ENCODE peak calls at places on chromosome 15, in four cellular contexts. One of them, this sample, is unnamed.

GRCh38 chr15:72306211-72306785 is 13.7 kb downstream of the CELF6 start:
- DNase-seq in AG04449: no peak
- DNase-seq in left lung: no peak
- DNase-seq in CD8-positive, alpha-beta T cell: peak
- DNase-seq in this sample: no peak

GRCh38 chr15:59274126-59274970 is 67.7 kb downstream of the LDHAL6B start:
- DNase-seq in AG04449: no peak
- DNase-seq in left lung: no peak
- DNase-seq in CD8-positive, alpha-beta T cell: no peak
- DNase-seq in this sample: no peak

GRCh38 chr15:40336129-40337122 is 4.3 kb downstream of the CCDC9B start:
- DNase-seq in AG04449: no peak
- DNase-seq in left lung: no peak
- DNase-seq in CD8-positive, alpha-beta T cell: no peak
- DNase-seq in this sample: no peak

GRCh38 chr15:44435893-44436667 is 8.7 kb downstream of the CTDSPL2 start:
- DNase-seq in AG04449: no peak
- DNase-seq in left lung: no peak
- DNase-seq in CD8-positive, alpha-beta T cell: no peak
- DNase-seq in this sample: no peak

GRCh38 chr15:61621146-61621545 is 392.0 kb upstream of the RORA start:
- DNase-seq in AG04449: no peak
- DNase-seq in left lung: no peak
- DNase-seq in CD8-positive, alpha-beta T cell: no peak
- DNase-seq in this sample: peak

GRCh38 chr15:101017935-101018849 is 99.0 kb downstream of the LRRK1 start:
- DNase-seq in AG04449: no peak
- DNase-seq in left lung: no peak
- DNase-seq in CD8-positive, alpha-beta T cell: no peak
- DNase-seq in this sample: no peak

GRCh38 chr15:48981941-48982340 is 18.2 kb upstream of the SHC4 start:
- DNase-seq in AG04449: no peak
- DNase-seq in left lung: no peak
- DNase-seq in CD8-positive, alpha-beta T cell: no peak
- DNase-seq in this sample: no peak

GRCh38 chr15:90318591-90318990 is 33.5 kb upstream of the ZNF774 start:
- DNase-seq in AG04449: no peak
- DNase-seq in left lung: no peak
- DNase-seq in CD8-positive, alpha-beta T cell: no peak
- DNase-seq in this sample: no peak

GRCh38 chr15:55937040-55937439 is 56.4 kb downstream of the NEDD4 start:
- DNase-seq in AG04449: no peak
- DNase-seq in left lung: no peak
- DNase-seq in CD8-positive, alpha-beta T cell: no peak
- DNase-seq in this sample: no peak

GRCh38 chr15:58903232-58903631 is 30.2 kb downstream of the SLTM start:
- DNase-seq in AG04449: peak
- DNase-seq in left lung: no peak
- DNase-seq in CD8-positive, alpha-beta T cell: no peak
- DNase-seq in this sample: no peak

GRCh38 chr15:31552482-31553099 is 226.0 kb downstream of the KLF13 start:
- DNase-seq in AG04449: no peak
- DNase-seq in left lung: no peak
- DNase-seq in CD8-positive, alpha-beta T cell: no peak
- DNase-seq in this sample: no peak

GRCh38 chr15:96165775-96166174 is 164.7 kb upstream of the NR2F2 start:
- DNase-seq in AG04449: no peak
- DNase-seq in left lung: no peak
- DNase-seq in CD8-positive, alpha-beta T cell: no peak
- DNase-seq in this sample: no peak

GRCh38 chr15:98504998-98505397 is 143.3 kb upstream of the IGF1R start:
- DNase-seq in AG04449: no peak
- DNase-seq in left lung: no peak
- DNase-seq in CD8-positive, alpha-beta T cell: no peak
- DNase-seq in this sample: no peak

GRCh38 chr15:71201471-71201870 is 86.2 kb downstream of the THSD4 start:
- DNase-seq in AG04449: no peak
- DNase-seq in left lung: peak
- DNase-seq in CD8-positive, alpha-beta T cell: no peak
- DNase-seq in this sample: no peak

GRCh38 chr15:77219846-77220245 is 148.9 kb upstream of the TSPAN3 start:
- DNase-seq in AG04449: no peak
- DNase-seq in left lung: no peak
- DNase-seq in CD8-positive, alpha-beta T cell: no peak
- DNase-seq in this sample: no peak

GRCh38 chr15:29736745-29737023 is 85.6 kb downstream of the TJP1 start:
- DNase-seq in AG04449: no peak
- DNase-seq in left lung: no peak
- DNase-seq in CD8-positive, alpha-beta T cell: no peak
- DNase-seq in this sample: no peak

GRCh38 chr15:89845305-89845893 is 30.7 kb upstream of the ANPEP start:
- DNase-seq in AG04449: peak
- DNase-seq in left lung: no peak
- DNase-seq in CD8-positive, alpha-beta T cell: no peak
- DNase-seq in this sample: no peak

GRCh38 chr15:34810455-34811146 is 15.3 kb upstream of the ACTC1 start:
- DNase-seq in AG04449: peak
- DNase-seq in left lung: no peak
- DNase-seq in CD8-positive, alpha-beta T cell: no peak
- DNase-seq in this sample: no peak

GRCh38 chr15:62306851-62307504 is 141.9 kb upstream of the C2CD4B start:
- DNase-seq in AG04449: peak
- DNase-seq in left lung: peak
- DNase-seq in CD8-positive, alpha-beta T cell: no peak
- DNase-seq in this sample: peak

GRCh38 chr15:26697913-26698312 is 75.0 kb downstream of the GABRB3 start:
- DNase-seq in AG04449: no peak
- DNase-seq in left lung: no peak
- DNase-seq in CD8-positive, alpha-beta T cell: no peak
- DNase-seq in this sample: no peak

GRCh38 chr15:60673918-60674558 is 195.1 kb upstream of the ICE2 start:
- DNase-seq in AG04449: peak
- DNase-seq in left lung: peak
- DNase-seq in CD8-positive, alpha-beta T cell: no peak
- DNase-seq in this sample: no peak

GRCh38 chr15:30827625-30828303 is 76.0 kb upstream of the FAN1 start:
- DNase-seq in AG04449: no peak
- DNase-seq in left lung: no peak
- DNase-seq in CD8-positive, alpha-beta T cell: no peak
- DNase-seq in this sample: no peak

GRCh38 chr15:38564557-38565286 is at the start of gene RASGRP1:
- DNase-seq in AG04449: no peak
- DNase-seq in left lung: peak
- DNase-seq in CD8-positive, alpha-beta T cell: peak
- DNase-seq in this sample: peak

GRCh38 chr15:60635507-60636352 is 156.8 kb upstream of the ICE2 start:
- DNase-seq in AG04449: no peak
- DNase-seq in left lung: no peak
- DNase-seq in CD8-positive, alpha-beta T cell: no peak
- DNase-seq in this sample: no peak

GRCh38 chr15:46450810-46451182 is 816.0 kb downstream of the SQOR start:
- DNase-seq in AG04449: no peak
- DNase-seq in left lung: no peak
- DNase-seq in CD8-positive, alpha-beta T cell: no peak
- DNase-seq in this sample: no peak

GRCh38 chr15:62426387-62426956 is 261.4 kb upstream of the C2CD4B start:
- DNase-seq in AG04449: no peak
- DNase-seq in left lung: no peak
- DNase-seq in CD8-positive, alpha-beta T cell: no peak
- DNase-seq in this sample: no peak

GRCh38 chr15:99407716-99408115 is 156.4 kb downstream of the LRRC28 start:
- DNase-seq in AG04449: no peak
- DNase-seq in left lung: no peak
- DNase-seq in CD8-positive, alpha-beta T cell: no peak
- DNase-seq in this sample: no peak

GRCh38 chr15:47586653-47587224 is 130.6 kb upstream of the SEMA6D start:
- DNase-seq in AG04449: no peak
- DNase-seq in left lung: no peak
- DNase-seq in CD8-positive, alpha-beta T cell: no peak
- DNase-seq in this sample: no peak

GRCh38 chr15:60318236-60318867 is 79.4 kb downstream of the ANXA2 start:
- DNase-seq in AG04449: no peak
- DNase-seq in left lung: no peak
- DNase-seq in CD8-positive, alpha-beta T cell: no peak
- DNase-seq in this sample: no peak

GRCh38 chr15:100785181-100786138 is 94.2 kb upstream of the ALDH1A3 start:
- DNase-seq in AG04449: no peak
- DNase-seq in left lung: no peak
- DNase-seq in CD8-positive, alpha-beta T cell: no peak
- DNase-seq in this sample: peak

GRCh38 chr15:47505712-47506542 is 211.4 kb upstream of the SEMA6D start:
- DNase-seq in AG04449: peak
- DNase-seq in left lung: no peak
- DNase-seq in CD8-positive, alpha-beta T cell: no peak
- DNase-seq in this sample: no peak

DNA sequence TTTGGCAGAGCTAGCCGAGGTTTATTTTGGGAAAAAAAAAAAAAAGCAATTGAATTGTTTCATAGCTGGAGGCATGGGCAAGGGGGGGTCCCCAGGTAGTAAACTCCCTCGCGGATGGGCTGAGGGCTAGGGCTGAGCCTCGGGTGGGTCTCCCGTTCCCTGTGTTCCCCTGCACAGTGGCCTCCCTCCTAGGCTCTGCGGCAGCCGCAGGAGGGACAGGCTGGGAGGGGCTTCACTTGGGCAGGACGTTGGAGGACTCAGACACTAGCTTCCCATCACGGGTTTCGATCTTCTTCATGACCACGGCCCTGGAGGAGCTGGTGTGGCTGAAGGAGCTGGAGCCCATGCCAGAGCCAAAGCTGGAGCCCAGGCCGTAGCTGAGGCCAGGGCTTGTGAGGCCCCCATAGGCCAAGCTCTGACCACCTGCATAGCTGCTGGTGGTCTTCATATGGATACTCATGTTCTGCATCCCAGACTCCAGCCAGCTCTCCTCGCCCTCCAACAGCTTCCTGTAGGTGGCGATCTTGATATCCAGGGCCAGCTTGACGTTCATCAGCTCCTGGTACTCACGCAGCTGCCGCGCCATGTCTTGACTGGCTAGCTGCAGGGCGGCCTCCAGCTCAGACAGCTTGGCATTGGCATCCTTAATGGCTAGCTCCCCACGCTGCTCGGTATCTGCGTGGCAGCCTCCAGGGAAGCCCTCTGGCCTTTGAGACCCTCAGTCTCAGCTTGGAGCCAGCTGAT is 64.0 kb upstream of the CDAN1 start:
- DNase-seq in AG04449: no peak
- DNase-seq in left lung: no peak
- DNase-seq in CD8-positive, alpha-beta T cell: no peak
- DNase-seq in this sample: no peak
- TF ChIP-seq CTCF in AG04449: no peak
- TF ChIP-seq CTCF in left lung: no peak
- TF ChIP-seq CTCF in CD8-positive, alpha-beta T cell: no peak
- TF ChIP-seq CTCF in this sample: peak

GRCh38 chr15:75149911-75150709 is 51.6 kb upstream of the C15orf39 start:
- DNase-seq in AG04449: no peak
- DNase-seq in left lung: no peak
- DNase-seq in CD8-positive, alpha-beta T cell: no peak
- DNase-seq in this sample: no peak
- TF ChIP-seq CTCF in AG04449: no peak
- TF ChIP-seq CTCF in left lung: no peak
- TF ChIP-seq CTCF in CD8-positive, alpha-beta T cell: no peak
- TF ChIP-seq CTCF in this sample: no peak

GRCh38 chr15:53665930-53666329 is 93.5 kb downstream of the WDR72 start:
- DNase-seq in AG04449: no peak
- DNase-seq in left lung: no peak
- DNase-seq in CD8-positive, alpha-beta T cell: no peak
- DNase-seq in this sample: no peak
- TF ChIP-seq CTCF in AG04449: no peak
- TF ChIP-seq CTCF in left lung: no peak
- TF ChIP-seq CTCF in CD8-positive, alpha-beta T cell: no peak
- TF ChIP-seq CTCF in this sample: peak

DNA sequence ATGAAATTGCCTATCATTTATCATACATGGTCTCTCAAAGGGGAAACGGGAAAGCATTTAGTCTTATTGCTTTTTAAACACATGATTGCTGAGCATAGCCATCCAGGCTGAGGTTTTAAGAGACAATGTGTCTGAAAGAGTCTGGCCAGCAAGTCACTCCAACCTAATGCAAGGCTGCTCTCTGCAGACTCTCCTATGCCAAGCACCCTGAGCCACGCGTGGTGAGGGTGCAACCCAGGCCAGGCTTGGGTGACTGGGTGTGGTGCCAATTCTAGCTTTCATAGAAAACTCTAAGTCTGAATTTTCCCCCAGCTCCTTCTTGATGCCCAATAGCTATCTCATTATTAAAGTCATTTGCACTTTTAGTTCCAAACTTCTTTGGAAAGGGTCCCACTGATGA is 200.3 kb downstream of the RPLP1 start:
- DNase-seq in AG04449: no peak
- DNase-seq in left lung: no peak
- DNase-seq in CD8-positive, alpha-beta T cell: no peak
- DNase-seq in this sample: no peak
- TF ChIP-seq CTCF in AG04449: no peak
- TF ChIP-seq CTCF in left lung: no peak
- TF ChIP-seq CTCF in CD8-positive, alpha-beta T cell: no peak
- TF ChIP-seq CTCF in this sample: no peak

DNA sequence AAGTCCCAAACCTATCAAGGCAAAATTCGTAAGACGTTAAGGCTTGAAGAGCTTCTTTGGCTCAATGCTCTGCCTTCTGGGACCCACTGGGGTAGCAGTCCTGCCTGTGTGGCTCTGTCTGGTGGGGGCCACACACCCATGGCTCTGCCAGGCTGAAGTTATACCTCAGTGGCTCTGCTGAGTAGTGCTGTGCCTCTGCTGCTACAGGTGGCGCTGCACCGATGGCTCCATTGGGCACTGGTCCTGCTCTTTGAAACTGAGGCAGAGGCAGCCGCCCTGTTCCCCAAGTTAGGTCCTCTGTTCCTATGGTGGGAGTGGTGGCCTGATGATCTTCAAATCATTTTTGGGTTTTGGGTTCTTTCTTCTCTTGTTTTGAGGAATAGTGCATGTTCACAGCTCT is 68.0 kb upstream of the AP4E1 start:
- DNase-seq in AG04449: no peak
- DNase-seq in left lung: no peak
- DNase-seq in CD8-positive, alpha-beta T cell: no peak
- DNase-seq in this sample: no peak
- TF ChIP-seq CTCF in AG04449: no peak
- TF ChIP-seq CTCF in left lung: no peak
- TF ChIP-seq CTCF in CD8-positive, alpha-beta T cell: no peak
- TF ChIP-seq CTCF in this sample: no peak

DNA sequence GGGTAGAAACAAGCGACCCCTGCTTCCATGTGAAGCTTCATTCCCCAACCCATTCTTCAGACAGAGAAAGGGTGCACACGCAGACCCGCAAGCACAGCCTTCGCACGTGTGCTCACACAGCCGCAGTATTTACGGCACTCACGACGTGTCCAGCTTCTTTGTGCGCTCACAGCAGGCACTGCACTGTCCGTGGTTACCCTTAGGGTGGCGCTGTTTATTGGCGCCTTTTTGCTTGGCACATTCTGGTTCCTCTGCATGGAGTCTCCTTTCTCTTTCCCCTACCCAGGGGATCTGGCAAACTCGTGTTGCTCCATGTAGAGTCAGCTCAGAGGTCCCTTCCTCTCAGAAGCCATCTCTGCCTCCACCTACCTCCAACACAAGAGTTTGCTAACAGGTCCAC is 115.1 kb downstream of the SLCO3A1 start:
- DNase-seq in AG04449: no peak
- DNase-seq in left lung: no peak
- DNase-seq in CD8-positive, alpha-beta T cell: no peak
- DNase-seq in this sample: no peak
- TF ChIP-seq CTCF in AG04449: no peak
- TF ChIP-seq CTCF in left lung: no peak
- TF ChIP-seq CTCF in CD8-positive, alpha-beta T cell: no peak
- TF ChIP-seq CTCF in this sample: no peak